ENCODE peak calls at places on chromosomes 12 and 14, in seven cellular contexts. L, N, O, W, F, P and S are unnamed samples. For H3K4me1 and H3K9me3, the result is how much of the 10 kb centered on the place peaks cover.

GRCh38 chr12:15688838-15689237 is 100.3 kb downstream of the EPS8 start:
- DNase-seq in W (no peak), O (no peak), N (no peak), L (no peak), F (no peak), P (no peak), S (no peak)

GRCh38 chr12:57581802-57582201 is 9.2 kb upstream of the PIP4K2C start:
- DNase-seq in W (no peak), N (no peak), F (no peak), O (no peak), L (no peak), P (no peak), S (no peak)

GRCh38 chr14:28536889-28537288 is 229.7 kb upstream of the FOXG1 start:
- DNase-seq in O (no peak), F (no peak), L (no peak), W (no peak), N (no peak), P (no peak), S (no peak)

GRCh38 chr12:130686511-130686981 is 29.6 kb downstream of the RIMBP2 start:
- DNase-seq in P (no peak), W (no peak), N (no peak), L (no peak), O (no peak), F (no peak), S (no peak)

GRCh38 chr12:64781374-64782029 is 22.3 kb upstream of the GNS start:
- DNase-seq in O (peak), L (no peak), W (no peak), N (peak), P (peak), F (no peak), S (no peak)

GRCh38 chr14:104297721-104298401 is 159.5 kb downstream of the KIF26A start:
- DNase-seq in F (no peak), P (no peak), O (no peak), L (no peak), N (no peak), W (no peak), S (no peak)

GRCh38 chr12:109963743-109964429 is 32.3 kb downstream of the GIT2 start:
- DNase-seq in O (no peak), L (no peak), F (peak), P (no peak), N (no peak), W (no peak), S (peak)

GRCh38 chr12:53431187-53431586 is 7.5 kb downstream of the AMHR2 start:
- DNase-seq in O (no peak), W (no peak), L (peak), F (no peak), P (no peak), N (no peak), S (peak)

GRCh38 chr14:72521968-72522741 is 371.7 kb downstream of the DPF3 start:
- DNase-seq in F (no peak), L (no peak), P (no peak), W (no peak), N (no peak), O (no peak), S (no peak)

GRCh38 chr14:59711083-59711482 is 134.5 kb upstream of the CCDC175 start:
- DNase-seq in F (no peak), L (no peak), W (no peak), O (no peak), P (no peak), N (no peak), S (no peak)

GRCh38 chr12:7190268-7191055 is 976 bp downstream of the PEX5 start:
- DNase-seq in W (no peak), F (peak), N (no peak), O (peak), P (no peak), L (peak), S (peak)

GRCh38 chr12:114415525-114415868 is 9.6 kb upstream of the TBX5 start:
- DNase-seq in N (no peak), P (no peak), W (no peak), L (no peak), F (no peak), O (no peak), S (no peak)

GRCh38 chr14:36319899-36320209 is 583 bp downstream of the MBIP start:
- DNase-seq in O (no peak), P (no peak), L (no peak), F (no peak), N (no peak), W (no peak), S (no peak)

DNA sequence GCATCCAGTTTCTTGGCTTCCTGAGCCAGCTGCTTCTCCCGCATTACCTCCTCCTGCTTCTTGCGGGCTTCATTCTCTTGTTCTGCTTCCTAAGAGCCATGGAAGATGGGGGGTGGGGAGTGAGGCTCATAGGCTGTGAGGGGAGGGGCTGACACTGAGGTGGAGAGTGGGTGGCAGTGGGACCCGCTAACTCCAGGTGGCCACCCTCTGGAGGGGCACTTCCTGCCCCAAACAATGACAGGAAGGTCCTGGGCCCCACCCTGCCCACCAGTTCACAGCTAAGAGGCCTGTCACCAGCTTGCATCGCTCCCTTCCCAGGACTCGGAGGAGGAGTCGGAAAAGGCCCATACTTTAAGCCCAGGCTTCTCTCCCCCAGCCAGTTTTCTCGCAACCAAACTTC is 23.9 kb downstream of the PRPF40B start:
- DNase-seq in W (no peak), F (no peak), P (no peak), N (no peak), O (no peak), L (no peak), S (no peak)
- H3K4me1 ChIP-seq in W (under half), F (under half), P (under half), N (under half), O (under half), L (under half), S (under half)

GRCh38 chr12:12871587-12872138 is 19.7 kb upstream of the GPRC5A start:
- DNase-seq in L (no peak), O (no peak), P (no peak), N (no peak), F (no peak), W (no peak), S (no peak)

GRCh38 chr12:12872139-12872933 is 19.0 kb upstream of the GPRC5A start:
- DNase-seq in P (no peak), W (no peak), F (peak), N (peak), L (peak), O (peak), S (no peak)

GRCh38 chr12:12872934-12873275 is 18.5 kb upstream of the GPRC5A start:
- DNase-seq in L (no peak), W (no peak), N (no peak), O (no peak), F (no peak), P (no peak), S (no peak)

GRCh38 chr12:12868836-12869235 is 22.5 kb upstream of the GPRC5A start:
- DNase-seq in O (no peak), P (no peak), W (no peak), F (no peak), L (no peak), N (no peak), S (no peak)

GRCh38 chr12:12870454-12870853 is 20.9 kb upstream of the GPRC5A start:
- DNase-seq in O (no peak), W (no peak), P (no peak), L (peak), N (no peak), F (no peak), S (no peak)
- TF ChIP-seq EP300 in O (no peak), W (no peak), P (peak), L (peak), N (no peak), F (no peak), S (no peak)

GRCh38 chr12:124165695-124166094 is 129.2 kb upstream of the RFLNA start:
- DNase-seq in O (no peak), L (no peak), W (no peak), F (no peak), N (no peak), P (no peak), S (no peak)
- H3K9me3 ChIP-seq in O (under half), L (under half), W (under half), F (under half), N (under half), P (under half), S (under half)

DNA sequence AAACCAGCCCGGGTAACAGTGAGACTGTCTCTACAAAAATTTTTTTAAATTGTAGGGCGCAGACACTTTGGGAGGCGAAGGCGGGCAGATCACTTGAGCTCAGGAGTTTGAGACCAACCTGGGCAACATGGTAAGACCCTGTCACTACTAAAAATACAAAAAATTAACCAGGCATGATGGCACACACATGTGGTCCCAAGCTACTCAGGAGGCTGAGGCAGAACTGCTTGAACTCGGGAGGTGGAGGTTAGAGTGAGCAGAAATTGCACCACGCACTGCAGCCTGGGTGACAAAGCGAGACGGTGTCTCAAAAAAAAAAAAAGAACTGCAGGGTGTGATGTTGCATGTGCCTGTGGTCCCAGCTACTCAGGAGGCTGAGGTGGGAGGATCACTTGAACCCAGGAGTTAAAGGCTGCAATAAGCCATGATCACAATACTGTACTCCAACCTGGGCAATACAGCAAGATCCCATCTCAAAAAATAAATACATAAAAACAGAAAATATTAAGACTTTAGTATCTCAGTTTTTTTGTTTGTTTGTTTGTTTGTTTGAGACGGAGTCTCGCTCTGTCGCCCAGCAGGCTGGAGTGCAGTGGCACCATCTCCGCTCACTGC is 16.9 kb downstream of the ATXN2 start:
- DNase-seq in F (no peak), W (no peak), P (no peak), N (no peak), L (no peak), O (no peak), S (no peak)
- H3K4me1 ChIP-seq in F (under half), W (under half), P (under half), N (under half), L (under half), O (under half), S (under half)

DNA sequence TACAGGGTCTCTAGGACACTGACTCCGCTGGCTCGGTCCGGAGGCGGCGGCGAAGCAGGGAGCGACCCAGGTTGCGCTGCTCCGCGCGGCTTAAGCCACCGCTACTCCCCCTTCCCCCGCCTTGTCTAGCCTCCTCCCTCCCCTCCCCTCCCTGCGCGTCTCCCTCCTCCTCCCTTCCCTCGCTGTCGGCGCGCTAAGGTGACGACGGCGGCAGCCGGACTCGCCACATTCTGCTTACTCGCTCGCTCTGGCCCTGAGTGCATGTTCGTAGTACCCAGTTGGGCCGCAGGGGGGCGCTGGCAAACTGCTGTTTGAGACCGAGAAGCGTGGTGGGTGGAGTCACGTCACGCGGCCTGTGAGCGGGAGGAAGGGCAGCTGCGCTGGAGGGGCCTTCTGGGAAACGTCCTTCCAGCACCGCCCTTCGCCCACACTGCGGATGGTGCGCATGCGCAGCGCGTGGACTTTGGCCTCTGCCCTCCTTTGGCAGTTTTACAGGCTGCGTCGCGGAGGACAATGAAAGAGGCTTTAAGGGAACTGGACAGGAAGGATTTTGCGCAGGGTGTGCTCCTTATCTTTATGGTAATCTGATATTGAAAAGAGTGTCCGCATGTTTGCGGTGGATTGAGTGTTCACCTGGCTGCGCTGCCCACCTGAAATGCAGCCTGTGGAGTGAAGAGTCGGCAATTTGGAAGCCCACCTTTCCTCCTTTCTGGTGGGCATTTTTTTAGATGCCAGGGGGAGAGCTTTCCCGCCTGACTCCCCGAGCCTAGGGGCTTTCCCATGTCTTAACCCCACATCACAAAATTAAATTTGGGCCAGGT is at the start of gene SCAF11:
- DNase-seq in F (peak), O (peak), L (peak), P (peak), W (peak), N (peak), S (peak)
- TF ChIP-seq EP300 in F (peak), O (peak), L (no peak), P (peak), W (peak), N (no peak), S (no peak)

DNA sequence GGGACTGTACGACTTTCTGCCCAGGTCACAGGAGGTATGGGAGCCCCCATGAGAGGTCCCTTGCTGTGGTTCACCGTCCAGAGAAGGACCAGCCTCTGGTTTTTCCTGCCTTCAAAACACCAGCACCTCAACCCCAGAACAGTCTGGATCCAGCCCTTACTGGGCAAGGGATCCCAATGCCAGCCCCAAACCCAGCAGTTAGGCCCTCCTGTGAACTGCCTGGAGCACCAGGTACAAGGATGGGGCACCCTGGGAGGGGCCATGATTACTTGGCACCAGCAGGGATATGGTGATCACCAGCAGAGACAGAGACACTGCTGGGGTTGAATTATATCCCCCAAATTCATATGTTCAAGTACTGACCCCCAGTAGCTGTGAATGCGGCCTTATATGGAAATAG is 20.0 kb downstream of the ANHX start:
- DNase-seq in W (no peak), O (no peak), P (no peak), F (no peak), L (no peak), N (no peak), S (no peak)
- H3K9me3 ChIP-seq in W (half or more), O (under half), P (under half), F (under half), L (half or more), N (under half), S (under half)

DNA sequence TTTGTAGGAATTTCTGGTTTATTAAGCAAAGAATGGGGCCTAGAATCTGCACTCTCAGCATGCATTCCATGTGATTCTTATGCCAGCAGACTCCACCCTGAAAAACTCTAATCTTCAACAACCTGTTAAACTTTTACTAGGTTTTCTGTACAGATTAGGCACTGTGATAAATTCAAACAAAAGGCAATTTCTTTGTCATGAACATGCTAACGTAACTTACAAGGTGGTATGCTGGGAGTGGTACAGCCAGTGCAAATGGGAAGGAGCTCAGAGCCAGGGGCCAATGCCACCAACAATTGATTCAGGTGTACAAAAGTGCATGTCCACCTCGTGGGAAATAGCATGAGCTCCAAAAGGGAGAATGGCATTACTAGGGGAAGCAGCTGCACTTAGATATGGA is 83.0 kb downstream of the PPFIBP1 start:
- DNase-seq in L (no peak), W (no peak), N (peak), P (no peak), O (no peak), F (no peak), S (no peak)
- H3K4me1 ChIP-seq in L (under half), W (under half), N (under half), P (under half), O (under half), F (under half), S (under half)